ENCODE peak calls at places on chromosomes 2 and 18, in four cellular contexts. One of them, this sample, is unnamed.

GRCh38 chr2:5035134-5035533 is 657.0 kb upstream of the SOX11 start:
- DNase-seq in GM13976: no peak
- DNase-seq in anterior cingulate cortex: no peak
- DNase-seq in hippocampal formation: no peak
- DNase-seq in this sample: no peak

GRCh38 chr2:230254152-230254881 is 28.8 kb downstream of the SP140 start:
- DNase-seq in hippocampal formation: no peak
- DNase-seq in anterior cingulate cortex: no peak
- DNase-seq in GM13976: no peak
- DNase-seq in this sample: no peak

GRCh38 chr2:32564417-32565035 is 63.3 kb upstream of the TTC27 start:
- DNase-seq in anterior cingulate cortex: no peak
- DNase-seq in hippocampal formation: no peak
- DNase-seq in GM13976: no peak
- DNase-seq in this sample: no peak

GRCh38 chr2:64952896-64953482 is 36.2 kb upstream of the SLC1A4 start:
- DNase-seq in hippocampal formation: no peak
- DNase-seq in anterior cingulate cortex: no peak
- DNase-seq in GM13976: no peak
- DNase-seq in this sample: peak

GRCh38 chr2:28360742-28361293 is 31.8 kb upstream of the FOSL2 start:
- DNase-seq in anterior cingulate cortex: no peak
- DNase-seq in hippocampal formation: no peak
- DNase-seq in GM13976: no peak
- DNase-seq in this sample: peak

GRCh38 chr2:25354116-25354515 is 12.4 kb upstream of the DNMT3A start:
- DNase-seq in GM13976: no peak
- DNase-seq in anterior cingulate cortex: no peak
- DNase-seq in hippocampal formation: no peak
- DNase-seq in this sample: no peak

GRCh38 chr2:83282851-83283250 is 1176.2 kb downstream of the SUCLG1 start:
- DNase-seq in GM13976: no peak
- DNase-seq in anterior cingulate cortex: no peak
- DNase-seq in hippocampal formation: no peak
- DNase-seq in this sample: no peak

GRCh38 chr2:120460511-120460910 is 114.6 kb downstream of the INHBB start:
- DNase-seq in GM13976: no peak
- DNase-seq in anterior cingulate cortex: no peak
- DNase-seq in hippocampal formation: no peak
- DNase-seq in this sample: no peak

GRCh38 chr2:159637988-159638501 is 21.7 kb upstream of the BAZ2B start:
- DNase-seq in GM13976: no peak
- DNase-seq in hippocampal formation: no peak
- DNase-seq in anterior cingulate cortex: no peak
- DNase-seq in this sample: peak

GRCh38 chr2:27309651-27310050 is 1.4 kb upstream of the UCN start:
- DNase-seq in hippocampal formation: no peak
- DNase-seq in anterior cingulate cortex: no peak
- DNase-seq in GM13976: no peak
- DNase-seq in this sample: no peak

GRCh38 chr2:29238497-29238896 is 123.3 kb downstream of the CLIP4 start:
- DNase-seq in anterior cingulate cortex: no peak
- DNase-seq in GM13976: peak
- DNase-seq in hippocampal formation: no peak
- DNase-seq in this sample: peak

GRCh38 chr2:101380376-101380775 is 6.9 kb downstream of the CREG2 start:
- DNase-seq in anterior cingulate cortex: no peak
- DNase-seq in hippocampal formation: no peak
- DNase-seq in GM13976: no peak
- DNase-seq in this sample: peak

GRCh38 chr2:95292623-95293260 is 4.4 kb upstream of the KCNIP3 start:
- DNase-seq in hippocampal formation: no peak
- DNase-seq in GM13976: no peak
- DNase-seq in anterior cingulate cortex: no peak
- DNase-seq in this sample: no peak

GRCh38 chr2:15040429-15041084 is 408.0 kb downstream of the LRATD1 start:
- DNase-seq in GM13976: no peak
- DNase-seq in anterior cingulate cortex: no peak
- DNase-seq in hippocampal formation: no peak
- DNase-seq in this sample: no peak

GRCh38 chr2:118980022-118980421 is 38.0 kb downstream of the MARCO start:
- DNase-seq in GM13976: no peak
- DNase-seq in hippocampal formation: no peak
- DNase-seq in anterior cingulate cortex: no peak
- DNase-seq in this sample: no peak

GRCh38 chr18:39845086-39845485 is 2109.9 kb upstream of the PIK3C3 start:
- DNase-seq in hippocampal formation: no peak
- DNase-seq in GM13976: no peak
- DNase-seq in anterior cingulate cortex: no peak
- DNase-seq in this sample: no peak

GRCh38 chr2:216425008-216425780 is 12.9 kb downstream of the SMARCAL1 start:
- DNase-seq in GM13976: no peak
- DNase-seq in anterior cingulate cortex: no peak
- DNase-seq in hippocampal formation: no peak
- DNase-seq in this sample: no peak

GRCh38 chr2:68885811-68886075 is 14.5 kb upstream of the BMP10 start:
- DNase-seq in anterior cingulate cortex: no peak
- DNase-seq in GM13976: no peak
- DNase-seq in hippocampal formation: no peak
- DNase-seq in this sample: no peak

This sample was measured in AG08396.